ENCODE peak calls at places on chromosomes 3 and 15, in seven cellular contexts. U is coronary artery, R is SK-N-SH, W is EH, Z is erythroblast, Q is HS-27A, I is mesothelial cell of epicardium. O is an unnamed sample.

GRCh38 chr3:14532691-14533456 is 7.3 kb downstream of the GRIP2 start:
- DNase-seq in Z (no peak), I (no peak), R (peak), W (peak), Q (no peak), U (no peak), O (no peak)

GRCh38 chr3:107800705-107801104 is 277.9 kb downstream of the BBX start:
- DNase-seq in I (no peak), U (no peak), Z (no peak), Q (no peak), W (peak), R (no peak), O (no peak)

GRCh38 chr15:92608866-92609700 is 46.5 kb downstream of the FAM174B start:
- DNase-seq in I (no peak), R (no peak), Z (no peak), W (no peak), Q (no peak), U (no peak), O (no peak)

GRCh38 chr3:187616307-187616939 is 53.8 kb downstream of the SST start:
- DNase-seq in W (peak), Q (peak), I (no peak), U (no peak), R (peak), Z (peak), O (peak)

GRCh38 chr3:4703054-4703480 is 209.9 kb downstream of the ITPR1 start:
- DNase-seq in U (no peak), Q (no peak), W (no peak), R (no peak), Z (no peak), I (no peak), O (no peak)

GRCh38 chr3:138768126-138768525 is 66.6 kb downstream of the PIK3CB start:
- DNase-seq in R (no peak), W (no peak), Q (no peak), Z (peak), U (no peak), I (no peak), O (no peak)

GRCh38 chr3:31934866-31935265 is 46.2 kb downstream of the OSBPL10 start:
- DNase-seq in U (no peak), Q (no peak), W (no peak), I (no peak), Z (no peak), R (no peak), O (no peak)

GRCh38 chr3:115989927-115990326 is 366.6 kb downstream of the GAP43 start:
- DNase-seq in Z (no peak), R (no peak), Q (no peak), W (peak), I (no peak), U (no peak), O (no peak)

GRCh38 chr3:15051531-15051930 is 13.6 kb downstream of the MRPS25 start:
- DNase-seq in W (peak), Q (peak), I (no peak), U (no peak), R (peak), Z (peak), O (no peak)

O was measured in SJSA1.